ENCODE peak calls at places on chromosomes 1 and 21, in four cellular contexts. I, H, E and A are unnamed samples.

GRCh38 chr1:40167317-40167716 is 6.1 kb downstream of the RLF start:
- DNase-seq in I (no peak), H (no peak), E (no peak), A (no peak)

GRCh38 chr1:59455206-59455605 is 158.3 kb downstream of the FGGY start:
- DNase-seq in I (no peak), H (no peak), E (no peak), A (no peak)

GRCh38 chr1:33659641-33660040 is 187.2 kb downstream of the ZSCAN20 start:
- DNase-seq in I (no peak), H (no peak), E (no peak), A (no peak)

GRCh38 chr1:212689196-212689710 is 10.4 kb downstream of the BATF3 start:
- DNase-seq in I (no peak), H (no peak), E (no peak), A (peak; percentile 5)

GRCh38 chr1:3020263-3020909 is 881 bp upstream of the ACTRT2 start:
- DNase-seq in I (no peak), H (no peak), E (no peak), A (no peak)

GRCh38 chr1:207850621-207851407 is 60.1 kb downstream of the CD34 start:
- DNase-seq in I (no peak), H (no peak), E (no peak), A (no peak)

GRCh38 chr1:100613817-100614559 is 76.0 kb downstream of the GPR88 start:
- DNase-seq in I (no peak), H (no peak), E (no peak), A (no peak)

GRCh38 chr1:27789511-27790154 is 16.6 kb downstream of the STX12 start:
- DNase-seq in I (no peak), H (no peak), E (no peak), A (no peak)

GRCh38 chr1:102019530-102019929 is 22.8 kb upstream of the OLFM3 start:
- DNase-seq in I (no peak), H (no peak), E (no peak), A (no peak)

GRCh38 chr1:63555480-63555879 is 32.2 kb downstream of the EFCAB7 start:
- DNase-seq in I (no peak), H (no peak), E (no peak), A (no peak)

GRCh38 chr1:35773711-35774110 is 3.9 kb upstream of the CLSPN start:
- DNase-seq in I (no peak), H (no peak), E (no peak), A (no peak)

GRCh38 chr1:51642739-51643142 is 25.8 kb downstream of the OSBPL9 start:
- DNase-seq in I (no peak), H (no peak), E (no peak), A (no peak)

GRCh38 chr1:48048064-48048463 is 50.9 kb upstream of the TRABD2B start:
- DNase-seq in I (no peak), H (no peak), E (no peak), A (no peak)

GRCh38 chr1:240091614-240092300 is at the start of gene FMN2:
- DNase-seq in I (peak; percentile 68), H (peak; percentile 0), E (no peak), A (peak; percentile 90)

GRCh38 chr1:18373151-18373550 is 107.6 kb upstream of the KLHDC7A start:
- DNase-seq in I (no peak), H (no peak), E (no peak), A (no peak)

GRCh38 chr1:6889875-6890480 is 104.7 kb downstream of the CAMTA1 start:
- DNase-seq in I (peak; percentile 61), H (peak; percentile 66), E (peak; percentile 50), A (peak; percentile 70)
- TF ChIP-seq ELF4 in I (no peak), H (no peak), E (no peak), A (no peak)

DNA sequence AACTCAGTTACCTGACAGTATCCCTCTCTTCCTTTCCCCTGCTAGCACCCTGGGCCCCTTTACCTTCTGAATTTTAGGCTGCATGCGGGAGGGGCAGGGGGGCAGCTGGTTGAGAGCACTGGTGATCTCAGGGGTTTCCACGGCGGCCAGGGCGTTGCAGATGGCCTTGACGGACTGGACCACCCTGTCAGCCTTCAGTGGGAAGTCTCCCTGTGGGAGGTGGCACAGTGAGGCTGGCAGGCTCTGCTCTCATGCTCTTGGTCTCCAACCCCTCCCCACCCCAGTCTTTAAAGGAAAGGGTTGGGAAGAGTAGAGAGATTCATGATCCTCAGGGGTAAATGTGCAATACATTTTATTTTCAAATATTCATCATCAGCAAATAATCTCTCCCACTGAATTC is 36.9 kb downstream of the PIK3C2B start:
- DNase-seq in I (no peak), H (no peak), E (no peak), A (no peak)
- TF ChIP-seq ELF4 in I (no peak), H (no peak), E (no peak), A (no peak)

GRCh38 chr1:74038042-74038441 is 159.9 kb downstream of the LRRIQ3 start:
- DNase-seq in I (no peak), H (no peak), E (no peak), A (no peak)
- TF ChIP-seq ELF4 in I (no peak), H (no peak), E (no peak), A (no peak)

GRCh38 chr1:21325731-21326387 is 35.6 kb upstream of the ECE1 start:
- DNase-seq in I (no peak), H (no peak), E (no peak), A (no peak)
- TF ChIP-seq ELF4 in I (no peak), H (no peak), E (no peak), A (no peak)

DNA sequence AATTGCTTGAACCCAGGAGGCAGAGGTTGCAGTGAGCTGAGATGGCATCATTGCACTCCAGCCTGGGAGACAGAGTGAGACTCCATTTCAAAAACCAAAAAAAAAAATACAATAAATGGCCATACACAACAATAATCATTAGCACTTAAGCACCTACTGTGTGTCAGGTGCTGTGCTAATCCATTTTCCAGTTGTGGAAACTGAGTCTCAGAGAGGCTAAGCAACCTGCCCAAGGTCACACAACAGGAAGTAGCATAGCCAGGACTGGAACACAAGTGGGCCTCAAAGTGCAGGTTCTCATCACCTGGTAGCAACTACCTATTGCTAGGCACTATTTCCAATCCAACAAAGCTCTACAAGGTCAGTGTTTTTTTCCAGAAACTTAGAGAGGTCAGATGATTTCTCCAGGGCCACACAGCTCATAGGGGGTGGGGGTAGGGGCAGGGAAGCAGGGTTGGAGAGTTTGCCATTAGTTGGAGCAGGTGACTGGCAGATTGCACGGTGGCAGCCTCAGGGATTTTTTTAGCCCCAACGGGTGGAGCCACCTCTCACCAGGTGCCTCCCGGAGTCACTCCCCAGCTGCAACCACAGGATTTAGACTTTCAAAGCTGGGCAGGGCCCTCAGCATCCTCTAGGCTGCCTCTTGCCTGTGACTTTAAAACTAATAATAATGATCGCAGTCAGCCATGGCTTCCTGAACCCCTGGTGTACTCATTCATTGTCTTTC is 52.5 kb upstream of the ID3 start:
- DNase-seq in I (no peak), H (no peak), E (no peak), A (no peak)
- TF ChIP-seq ELF4 in I (no peak), H (no peak), E (no peak), A (no peak)

DNA sequence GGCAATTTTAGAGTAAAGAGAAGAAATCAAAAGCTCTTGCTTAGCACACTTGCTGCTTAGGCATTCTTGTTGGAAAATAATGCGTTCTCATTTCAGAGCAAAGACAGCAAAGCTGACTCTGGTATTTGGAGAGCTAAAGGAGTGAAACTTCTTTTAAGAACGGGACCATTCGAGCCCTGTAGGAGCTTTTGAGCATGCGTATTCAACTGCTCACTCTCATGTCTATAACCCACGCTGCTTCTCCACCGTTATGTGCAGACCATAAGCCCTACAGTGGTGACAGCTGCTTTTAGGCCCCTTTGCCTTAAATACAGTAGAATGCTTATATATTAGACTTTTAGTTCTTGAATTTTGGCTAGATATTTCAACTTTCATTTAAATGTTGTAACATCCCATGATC is 214.2 kb upstream of the CACYBP start:
- DNase-seq in I (no peak), H (no peak), E (no peak), A (no peak)
- TF ChIP-seq ELF4 in I (no peak), H (no peak), E (no peak), A (no peak)

GRCh38 chr1:184953600-184954219 is 20.6 kb downstream of the NIBAN1 start:
- DNase-seq in I (no peak), H (no peak), E (no peak), A (no peak)
- TF ChIP-seq ELF4 in I (no peak), H (no peak), E (no peak), A (no peak)

DNA sequence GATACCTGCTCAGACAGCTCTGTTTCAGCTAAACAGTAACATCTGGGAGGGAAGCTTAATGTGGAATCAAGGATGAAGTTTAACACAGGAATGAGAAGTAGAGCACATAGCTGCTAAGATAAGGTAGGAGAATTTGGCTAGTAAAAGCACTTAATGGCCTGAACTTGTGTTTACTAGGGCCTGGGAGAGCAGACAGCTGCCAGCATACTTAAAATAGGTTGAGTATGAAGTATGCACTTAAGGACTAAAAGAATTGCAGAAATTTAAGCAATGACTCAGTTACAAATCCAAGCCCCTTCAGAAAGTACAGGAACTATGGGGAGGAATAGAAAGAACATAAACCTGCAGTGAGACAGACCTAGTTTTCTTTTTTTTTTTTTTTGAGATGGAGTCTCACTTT is 53.0 kb downstream of the BACH1 start:
- DNase-seq in I (no peak), H (no peak), E (no peak), A (no peak)
- TF ChIP-seq ELF4 in I (no peak), H (no peak), E (no peak), A (no peak)